ENCODE peak calls at places on chromosomes 13 and 19, in nine cellular contexts. R is lung; G is fibroblast of mammary gland; K is IMR-90; J is stimulated activated CD4-positive, alpha-beta T cell treated with anti-CD3 and anti-CD28 coated beads, TNF-alpha, amount 100 ng/mL, for 4 hours; O is Caki2; D is Karpas-422; F is omental fat pad; S is coronary artery. T is an unnamed sample.

GRCh38 chr13:75452564-75452963 is 29.4 kb downstream of the TBC1D4 start:
- DNase-seq in R (no peak), G (peak), K (no peak), J (no peak), O (peak), D (no peak), F (no peak), S (no peak), T (peak)

GRCh38 chr19:49799798-49800376 is 13.2 kb downstream of the FUZ start:
- DNase-seq in R (no peak), G (no peak), K (no peak), J (no peak), O (no peak), D (peak), F (no peak), S (no peak), T (no peak)

GRCh38 chr19:10007811-10008211 is 2.5 kb downstream of the COL5A3 start:
- DNase-seq in R (no peak), G (peak), K (peak), J (no peak), O (no peak), D (no peak), F (no peak), S (no peak), T (no peak)

GRCh38 chr13:113670541-113670940 is 3.5 kb downstream of the GRK1 start:
- DNase-seq in R (no peak), G (no peak), K (no peak), J (no peak), O (no peak), D (no peak), F (no peak), S (peak), T (no peak)

GRCh38 chr19:55087542-55087935 is 11.9 kb downstream of the EPS8L1 start:
- DNase-seq in R (no peak), G (peak), K (peak), J (no peak), O (no peak), D (no peak), F (no peak), S (no peak), T (no peak)

GRCh38 chr19:29287061-29287460 is 74.1 kb upstream of the UQCRFS1 start:
- DNase-seq in R (no peak), G (no peak), K (no peak), J (no peak), O (no peak), D (no peak), F (no peak), S (no peak), T (no peak)

GRCh38 chr13:112877976-112878955 is 90.7 kb upstream of the MCF2L start:
- DNase-seq in R (no peak), G (no peak), K (no peak), J (no peak), O (no peak), D (no peak), F (no peak), S (no peak), T (no peak)

GRCh38 chr19:39645800-39646411 is 9.8 kb upstream of the LGALS16 start:
- DNase-seq in R (no peak), G (peak), K (peak), J (no peak), O (peak), D (peak), F (no peak), S (no peak), T (peak)

GRCh38 chr19:14629557-14629956 is 45.1 kb downstream of the ADGRE3 start:
- DNase-seq in R (no peak), G (no peak), K (no peak), J (no peak), O (no peak), D (no peak), F (no peak), S (no peak), T (no peak)

GRCh38 chr19:48419158-48419920 is 25.9 kb downstream of the GRIN2D start:
- DNase-seq in R (no peak), G (peak), K (peak), J (no peak), O (peak), D (peak), F (no peak), S (no peak), T (no peak)

GRCh38 chr13:27968316-27969072 is 621 bp downstream of the CDX2 start:
- DNase-seq in R (no peak), G (no peak), K (no peak), J (no peak), O (no peak), D (no peak), F (no peak), S (no peak), T (no peak)

GRCh38 chr13:76820759-76821158 is 65.4 kb downstream of the KCTD12 start:
- DNase-seq in R (no peak), G (peak), K (no peak), J (no peak), O (no peak), D (no peak), F (no peak), S (no peak), T (no peak)

GRCh38 chr19:33125929-33126388 is 6.0 kb upstream of the WDR88 start:
- DNase-seq in R (peak), G (peak), K (peak), J (no peak), O (peak), D (peak), F (no peak), S (no peak), T (peak)

T was measured in kidney glomerular epithelial cell.